ENCODE peak calls at places on chromosomes 5 and 9, in five cellular contexts. One of them, this sample, is unnamed.

GRCh38 chr5:865168-865521 is 14.4 kb upstream of the ZDHHC11 start:
- DNase-seq in HepG2: no peak
- DNase-seq in H1: no peak
- DNase-seq in K562: no peak
- DNase-seq in GM12878: no peak
- DNase-seq in this sample: no peak

GRCh38 chr5:34787035-34787434 is 51.9 kb upstream of the TTC23L start:
- DNase-seq in K562: no peak
- DNase-seq in HepG2: no peak
- DNase-seq in H1: no peak
- DNase-seq in GM12878: no peak
- DNase-seq in this sample: peak

GRCh38 chr5:99747342-99747741 is 787.8 kb upstream of the FAM174A start:
- DNase-seq in HepG2: no peak
- DNase-seq in K562: no peak
- DNase-seq in H1: no peak
- DNase-seq in GM12878: no peak
- DNase-seq in this sample: no peak

GRCh38 chr5:181130832-181131496 is at the start of gene OR2V1:
- DNase-seq in K562: no peak
- DNase-seq in GM12878: no peak
- DNase-seq in H1: no peak
- DNase-seq in HepG2: no peak
- DNase-seq in this sample: no peak

GRCh38 chr5:42390115-42390514 is 33.1 kb upstream of the GHR start:
- DNase-seq in K562: no peak
- DNase-seq in H1: no peak
- DNase-seq in GM12878: no peak
- DNase-seq in HepG2: peak
- DNase-seq in this sample: no peak

GRCh38 chr5:175214152-175214551 is 229.8 kb downstream of the DRD1 start:
- DNase-seq in H1: no peak
- DNase-seq in K562: no peak
- DNase-seq in HepG2: no peak
- DNase-seq in GM12878: no peak
- DNase-seq in this sample: peak

GRCh38 chr9:137265496-137266161 is 10.5 kb downstream of the NELFB start:
- DNase-seq in K562: no peak
- DNase-seq in H1: no peak
- DNase-seq in GM12878: no peak
- DNase-seq in HepG2: no peak
- DNase-seq in this sample: no peak

GRCh38 chr5:14557203-14557725 is 24.3 kb upstream of the OTULINL start:
- DNase-seq in GM12878: no peak
- DNase-seq in HepG2: no peak
- DNase-seq in K562: no peak
- DNase-seq in H1: no peak
- DNase-seq in this sample: no peak

GRCh38 chr9:109010676-109011655 is 2.3 kb downstream of the CTNNAL1 start:
- DNase-seq in H1: no peak
- DNase-seq in GM12878: no peak
- DNase-seq in HepG2: peak
- DNase-seq in K562: peak
- DNase-seq in this sample: peak

GRCh38 chr5:62457071-62457470 is 44.5 kb downstream of the IPO11 start:
- DNase-seq in H1: no peak
- DNase-seq in GM12878: no peak
- DNase-seq in HepG2: no peak
- DNase-seq in K562: no peak
- DNase-seq in this sample: no peak

GRCh38 chr5:178067705-178068104 is 45.6 kb upstream of the N4BP3 start:
- DNase-seq in K562: no peak
- DNase-seq in HepG2: no peak
- DNase-seq in GM12878: no peak
- DNase-seq in H1: no peak
- DNase-seq in this sample: no peak

GRCh38 chr5:178071108-178071507 is 42.2 kb upstream of the N4BP3 start:
- DNase-seq in HepG2: no peak
- DNase-seq in H1: no peak
- DNase-seq in GM12878: no peak
- DNase-seq in K562: no peak
- DNase-seq in this sample: no peak

GRCh38 chr5:178072749-178073148 is 40.6 kb upstream of the N4BP3 start:
- DNase-seq in HepG2: no peak
- DNase-seq in H1: no peak
- DNase-seq in K562: no peak
- DNase-seq in GM12878: no peak
- DNase-seq in this sample: no peak

GRCh38 chr5:178068293-178068692 is 45.0 kb upstream of the N4BP3 start:
- DNase-seq in K562: no peak
- DNase-seq in H1: no peak
- DNase-seq in HepG2: no peak
- DNase-seq in GM12878: no peak
- DNase-seq in this sample: no peak

DNA sequence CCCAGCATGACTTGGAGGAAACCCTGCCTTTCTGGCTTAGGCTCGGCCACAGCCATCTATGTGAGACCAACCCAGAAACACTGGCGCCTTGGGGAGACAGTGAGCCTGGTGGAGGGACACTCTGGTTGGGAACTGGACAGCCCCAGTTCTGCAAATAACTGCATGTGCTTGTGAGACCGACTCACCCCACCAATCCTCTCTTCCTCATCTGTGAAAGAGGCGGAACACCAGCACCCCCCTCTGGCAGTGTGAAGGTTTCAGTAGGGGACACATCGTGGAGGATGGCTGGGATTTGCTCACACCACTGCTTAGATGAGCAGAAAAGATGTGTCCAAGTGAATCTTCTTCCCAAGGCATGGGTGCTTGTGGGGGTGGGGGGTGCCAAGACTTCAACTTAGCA is 43.4 kb upstream of the N4BP3 start:
- DNase-seq in GM12878: no peak
- DNase-seq in K562: peak
- DNase-seq in H1: no peak
- DNase-seq in HepG2: peak
- DNase-seq in this sample: peak
- TF ChIP-seq KDM1A in GM12878: no peak
- TF ChIP-seq KDM1A in K562: no peak
- TF ChIP-seq KDM1A in H1: no peak
- TF ChIP-seq KDM1A in HepG2: no peak
- TF ChIP-seq KDM1A in this sample: no peak

GRCh38 chr5:22226423-22226822 is 626.7 kb downstream of the CDH12 start:
- DNase-seq in GM12878: no peak
- DNase-seq in HepG2: no peak
- DNase-seq in K562: no peak
- DNase-seq in H1: no peak
- DNase-seq in this sample: no peak
- TF ChIP-seq CTCF in GM12878: no peak
- TF ChIP-seq CTCF in HepG2: no peak
- TF ChIP-seq CTCF in K562: no peak
- TF ChIP-seq CTCF in H1: no peak
- TF ChIP-seq CTCF in this sample: no peak

DNA sequence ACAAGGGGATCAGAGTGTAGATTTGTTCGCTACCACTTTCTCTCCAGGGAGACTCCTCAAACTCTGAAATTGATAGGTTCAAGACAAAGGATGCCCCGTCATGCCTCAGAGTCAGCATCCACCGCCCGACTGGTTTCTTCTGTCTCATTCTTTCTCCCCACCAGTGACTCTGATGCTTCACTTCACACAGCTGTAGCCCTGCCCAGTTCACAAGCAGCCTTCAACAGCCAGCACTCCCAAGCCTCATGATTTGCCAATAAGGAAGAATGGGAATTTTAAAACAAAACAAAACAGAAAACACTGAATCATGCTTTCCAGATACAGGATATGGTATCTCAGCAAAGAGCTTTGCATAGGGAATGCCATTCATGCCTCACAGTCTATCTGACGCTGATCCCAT is 371.2 kb upstream of the RORB start:
- DNase-seq in K562: no peak
- DNase-seq in HepG2: no peak
- DNase-seq in H1: no peak
- DNase-seq in GM12878: no peak
- DNase-seq in this sample: no peak
- TF ChIP-seq KDM1A in K562: no peak
- TF ChIP-seq KDM1A in HepG2: no peak
- TF ChIP-seq KDM1A in H1: no peak
- TF ChIP-seq KDM1A in GM12878: no peak
- TF ChIP-seq KDM1A in this sample: no peak

GRCh38 chr5:170348069-170348702 is 41.0 kb downstream of the KCNMB1 start:
- DNase-seq in GM12878: no peak
- DNase-seq in H1: no peak
- DNase-seq in K562: no peak
- DNase-seq in HepG2: no peak
- DNase-seq in this sample: no peak
- TF ChIP-seq CTCF in GM12878: no peak
- TF ChIP-seq CTCF in H1: peak
- TF ChIP-seq CTCF in K562: no peak
- TF ChIP-seq CTCF in HepG2: no peak
- TF ChIP-seq CTCF in this sample: no peak

GRCh38 chr5:72268753-72269410 is 51.2 kb downstream of the MRPS27 start:
- DNase-seq in K562: peak
- DNase-seq in GM12878: no peak
- DNase-seq in HepG2: peak
- DNase-seq in H1: peak
- DNase-seq in this sample: no peak
- TF ChIP-seq KDM1A in K562: no peak
- TF ChIP-seq KDM1A in GM12878: no peak
- TF ChIP-seq KDM1A in HepG2: no peak
- TF ChIP-seq KDM1A in H1: no peak
- TF ChIP-seq KDM1A in this sample: no peak

DNA sequence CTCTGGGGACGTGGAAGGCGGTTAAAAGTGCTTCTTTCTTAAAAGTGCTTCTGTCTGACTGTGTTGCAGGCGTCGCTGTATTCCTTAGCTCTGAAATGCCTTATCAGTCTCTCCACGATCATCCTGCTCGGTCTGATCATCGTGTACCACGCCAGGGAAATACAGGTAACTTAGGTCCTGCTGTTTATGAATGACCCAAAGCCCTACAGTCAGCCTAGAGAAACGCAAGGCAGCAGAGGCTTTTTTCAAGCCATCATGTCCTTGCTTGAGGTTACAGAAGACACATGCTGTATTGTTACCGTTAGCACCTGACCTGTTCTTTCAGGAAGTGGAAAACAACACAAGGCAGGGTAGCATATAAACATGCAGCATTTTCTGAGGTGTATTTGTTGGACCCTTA is 2.0 kb downstream of the KCNN2 start:
- DNase-seq in K562: no peak
- DNase-seq in GM12878: no peak
- DNase-seq in H1: no peak
- DNase-seq in HepG2: no peak
- DNase-seq in this sample: no peak
- TF ChIP-seq CTCF in K562: no peak
- TF ChIP-seq CTCF in GM12878: no peak
- TF ChIP-seq CTCF in H1: peak
- TF ChIP-seq CTCF in HepG2: no peak
- TF ChIP-seq CTCF in this sample: no peak

This sample was measured in A549.